ENCODE peak calls at places on chromosomes 6 and 20, in five cellular contexts. One of them, this sample, is unnamed.

GRCh38 chr6:87870606-87871005 is 168.6 kb upstream of the AKIRIN2 start:
- DNase-seq in naive thymus-derived CD4-positive, alpha-beta T cell: no peak
- DNase-seq in foreskin fibroblast: no peak
- DNase-seq in brain microvascular endothelial cell: no peak
- DNase-seq in AG04450: no peak
- DNase-seq in this sample: no peak

GRCh38 chr6:133977983-133978895 is 25.2 kb downstream of the TBPL1 start:
- DNase-seq in AG04450: peak
- DNase-seq in naive thymus-derived CD4-positive, alpha-beta T cell: no peak
- DNase-seq in brain microvascular endothelial cell: peak
- DNase-seq in foreskin fibroblast: peak
- DNase-seq in this sample: no peak

GRCh38 chr20:13922241-13922640 is 68.2 kb downstream of the SEL1L2 start:
- DNase-seq in AG04450: no peak
- DNase-seq in naive thymus-derived CD4-positive, alpha-beta T cell: no peak
- DNase-seq in brain microvascular endothelial cell: no peak
- DNase-seq in foreskin fibroblast: peak
- DNase-seq in this sample: no peak

GRCh38 chr6:150334790-150335783 is 33.7 kb upstream of the IYD start:
- DNase-seq in AG04450: peak
- DNase-seq in foreskin fibroblast: peak
- DNase-seq in brain microvascular endothelial cell: peak
- DNase-seq in naive thymus-derived CD4-positive, alpha-beta T cell: peak
- DNase-seq in this sample: no peak

GRCh38 chr20:59518881-59519706 is 85.2 kb upstream of the PHACTR3 start:
- DNase-seq in brain microvascular endothelial cell: peak
- DNase-seq in naive thymus-derived CD4-positive, alpha-beta T cell: peak
- DNase-seq in AG04450: no peak
- DNase-seq in foreskin fibroblast: peak
- DNase-seq in this sample: no peak

GRCh38 chr6:37643851-37644672 is 53.6 kb downstream of the MDGA1 start:
- DNase-seq in AG04450: no peak
- DNase-seq in brain microvascular endothelial cell: no peak
- DNase-seq in foreskin fibroblast: no peak
- DNase-seq in naive thymus-derived CD4-positive, alpha-beta T cell: peak
- DNase-seq in this sample: no peak

GRCh38 chr6:35496851-35497570 is at the start of gene TEAD3:
- DNase-seq in AG04450: no peak
- DNase-seq in naive thymus-derived CD4-positive, alpha-beta T cell: peak
- DNase-seq in brain microvascular endothelial cell: peak
- DNase-seq in foreskin fibroblast: peak
- DNase-seq in this sample: peak

GRCh38 chr6:43283514-43283901 is 14.6 kb upstream of the SLC22A7 start:
- DNase-seq in AG04450: no peak
- DNase-seq in foreskin fibroblast: no peak
- DNase-seq in brain microvascular endothelial cell: no peak
- DNase-seq in naive thymus-derived CD4-positive, alpha-beta T cell: no peak
- DNase-seq in this sample: no peak

GRCh38 chr6:162610351-162610750 is 117.2 kb downstream of the PRKN start:
- DNase-seq in naive thymus-derived CD4-positive, alpha-beta T cell: no peak
- DNase-seq in brain microvascular endothelial cell: no peak
- DNase-seq in foreskin fibroblast: no peak
- DNase-seq in AG04450: no peak
- DNase-seq in this sample: no peak

GRCh38 chr20:62174021-62174804 is 8.6 kb upstream of the MTG2 start:
- DNase-seq in brain microvascular endothelial cell: no peak
- DNase-seq in foreskin fibroblast: no peak
- DNase-seq in AG04450: no peak
- DNase-seq in naive thymus-derived CD4-positive, alpha-beta T cell: no peak
- DNase-seq in this sample: no peak

GRCh38 chr6:15088904-15089568 is 156.8 kb upstream of the JARID2 start:
- DNase-seq in brain microvascular endothelial cell: no peak
- DNase-seq in naive thymus-derived CD4-positive, alpha-beta T cell: no peak
- DNase-seq in AG04450: no peak
- DNase-seq in foreskin fibroblast: no peak
- DNase-seq in this sample: no peak

GRCh38 chr20:21511850-21512633 is 1.8 kb downstream of the NKX2-2 start:
- DNase-seq in AG04450: no peak
- DNase-seq in naive thymus-derived CD4-positive, alpha-beta T cell: no peak
- DNase-seq in brain microvascular endothelial cell: no peak
- DNase-seq in foreskin fibroblast: no peak
- DNase-seq in this sample: peak

GRCh38 chr20:14220986-14221385 is 116.4 kb downstream of the FLRT3 start:
- DNase-seq in AG04450: no peak
- DNase-seq in foreskin fibroblast: no peak
- DNase-seq in brain microvascular endothelial cell: no peak
- DNase-seq in naive thymus-derived CD4-positive, alpha-beta T cell: no peak
- DNase-seq in this sample: no peak

GRCh38 chr20:51100617-51101016 is 77.7 kb upstream of the KCNG1 start:
- DNase-seq in brain microvascular endothelial cell: no peak
- DNase-seq in foreskin fibroblast: no peak
- DNase-seq in AG04450: no peak
- DNase-seq in naive thymus-derived CD4-positive, alpha-beta T cell: no peak
- DNase-seq in this sample: no peak

GRCh38 chr20:32638848-32639247 is 34.9 kb downstream of the C20orf203 start:
- DNase-seq in naive thymus-derived CD4-positive, alpha-beta T cell: no peak
- DNase-seq in brain microvascular endothelial cell: no peak
- DNase-seq in AG04450: no peak
- DNase-seq in foreskin fibroblast: no peak
- DNase-seq in this sample: no peak

GRCh38 chr6:89002523-89002922 is 39.1 kb upstream of the RNGTT start:
- DNase-seq in AG04450: no peak
- DNase-seq in foreskin fibroblast: no peak
- DNase-seq in brain microvascular endothelial cell: no peak
- DNase-seq in naive thymus-derived CD4-positive, alpha-beta T cell: no peak
- DNase-seq in this sample: no peak

GRCh38 chr6:43096451-43097097 is 20.5 kb downstream of the PTK7 start:
- DNase-seq in naive thymus-derived CD4-positive, alpha-beta T cell: no peak
- DNase-seq in foreskin fibroblast: peak
- DNase-seq in brain microvascular endothelial cell: peak
- DNase-seq in AG04450: no peak
- DNase-seq in this sample: no peak

GRCh38 chr6:126605089-126605488 is 265.2 kb downstream of the CENPW start:
- DNase-seq in brain microvascular endothelial cell: no peak
- DNase-seq in AG04450: no peak
- DNase-seq in foreskin fibroblast: no peak
- DNase-seq in naive thymus-derived CD4-positive, alpha-beta T cell: no peak
- DNase-seq in this sample: no peak

GRCh38 chr6:136991614-136992013 is 53.2 kb downstream of the IL20RA start:
- DNase-seq in naive thymus-derived CD4-positive, alpha-beta T cell: no peak
- DNase-seq in brain microvascular endothelial cell: no peak
- DNase-seq in foreskin fibroblast: no peak
- DNase-seq in AG04450: no peak
- DNase-seq in this sample: no peak
- H3K4me3 ChIP-seq in naive thymus-derived CD4-positive, alpha-beta T cell: no peak
- H3K4me3 ChIP-seq in brain microvascular endothelial cell: no peak
- H3K4me3 ChIP-seq in foreskin fibroblast: no peak
- H3K4me3 ChIP-seq in AG04450: no peak
- H3K4me3 ChIP-seq in this sample: no peak

GRCh38 chr6:52063584-52064400 is 23.6 kb downstream of the PKHD1 start:
- DNase-seq in foreskin fibroblast: peak
- DNase-seq in naive thymus-derived CD4-positive, alpha-beta T cell: peak
- DNase-seq in brain microvascular endothelial cell: peak
- DNase-seq in AG04450: no peak
- DNase-seq in this sample: peak
- H3K4me3 ChIP-seq in foreskin fibroblast: no peak
- H3K4me3 ChIP-seq in naive thymus-derived CD4-positive, alpha-beta T cell: peak
- H3K4me3 ChIP-seq in brain microvascular endothelial cell: no peak
- H3K4me3 ChIP-seq in AG04450: no peak
- H3K4me3 ChIP-seq in this sample: peak

DNA sequence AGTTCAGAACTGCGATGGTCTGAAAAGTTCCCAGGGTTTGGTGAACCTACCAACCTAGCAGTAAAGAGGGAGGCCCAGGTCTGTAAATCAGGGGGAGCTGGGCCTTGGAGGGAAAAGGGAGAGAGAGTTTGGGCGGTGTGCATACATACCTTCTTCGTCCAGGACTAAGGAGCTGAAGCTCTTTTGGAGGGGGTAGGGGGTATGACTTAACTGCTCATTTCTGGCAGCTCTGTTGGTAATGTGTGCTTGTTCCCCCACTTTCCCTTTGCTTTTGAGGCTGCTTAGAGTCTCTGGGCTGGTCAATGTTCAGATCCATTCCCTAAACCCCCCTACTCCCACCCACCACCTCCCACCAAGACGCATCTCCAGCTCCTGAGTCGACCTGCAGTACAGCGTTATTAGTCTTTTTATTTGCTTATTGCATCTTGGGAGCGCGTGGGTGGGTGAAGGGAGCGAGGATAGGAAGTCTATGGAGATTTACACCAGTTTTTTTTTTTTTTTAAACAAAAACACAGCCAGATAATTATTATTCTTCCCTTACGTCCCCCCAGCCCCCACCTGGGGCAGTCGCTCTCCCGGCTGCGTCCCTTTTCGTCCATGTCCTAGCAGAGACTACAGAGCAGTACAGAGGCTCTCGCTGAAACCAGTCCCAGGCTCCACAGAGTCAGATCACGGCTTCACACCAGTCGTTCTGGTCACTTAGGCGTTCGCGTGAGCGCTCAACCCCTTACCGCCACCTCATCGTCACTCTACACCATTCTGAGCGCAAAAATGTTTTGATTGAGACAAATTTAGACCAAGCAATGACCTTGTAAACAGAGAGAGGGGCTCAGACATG is 894 bp upstream of the PRRT1 start:
- DNase-seq in brain microvascular endothelial cell: peak
- DNase-seq in foreskin fibroblast: peak
- DNase-seq in naive thymus-derived CD4-positive, alpha-beta T cell: no peak
- DNase-seq in AG04450: no peak
- DNase-seq in this sample: no peak
- H3K4me3 ChIP-seq in brain microvascular endothelial cell: peak
- H3K4me3 ChIP-seq in foreskin fibroblast: peak
- H3K4me3 ChIP-seq in naive thymus-derived CD4-positive, alpha-beta T cell: peak
- H3K4me3 ChIP-seq in AG04450: peak
- H3K4me3 ChIP-seq in this sample: peak

DNA sequence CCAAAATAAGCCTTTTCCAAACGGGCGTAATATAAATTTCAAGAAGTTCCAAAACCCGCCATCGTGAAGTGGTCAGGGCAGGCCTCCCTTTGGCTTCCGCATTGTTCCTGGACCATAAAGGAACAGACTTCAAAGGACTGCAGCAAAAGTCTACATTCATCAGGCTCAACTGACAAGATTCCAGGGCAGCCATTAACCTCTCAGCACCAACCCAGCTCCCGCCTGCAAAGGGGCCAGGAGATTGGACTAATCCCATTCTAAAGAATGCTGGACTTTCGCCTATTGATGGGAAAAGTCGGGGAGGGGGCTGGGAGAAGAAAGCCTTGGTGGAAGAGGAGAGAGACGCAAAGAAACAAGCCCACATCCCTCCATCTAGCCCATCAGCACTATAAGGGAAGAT is 18.1 kb downstream of the JAG1 start:
- DNase-seq in AG04450: no peak
- DNase-seq in naive thymus-derived CD4-positive, alpha-beta T cell: no peak
- DNase-seq in brain microvascular endothelial cell: no peak
- DNase-seq in foreskin fibroblast: no peak
- DNase-seq in this sample: no peak
- H3K4me3 ChIP-seq in AG04450: no peak
- H3K4me3 ChIP-seq in naive thymus-derived CD4-positive, alpha-beta T cell: no peak
- H3K4me3 ChIP-seq in brain microvascular endothelial cell: no peak
- H3K4me3 ChIP-seq in foreskin fibroblast: no peak
- H3K4me3 ChIP-seq in this sample: no peak